ENCODE peak calls at places on chromosomes 6 and 20, in eight cellular contexts. W is brain microvascular endothelial cell, U is C1 segment of cervical spinal cord, H is kidney epithelial cell, S is sigmoid colon, P is cardiac fibroblast, J is hepatic stellate cell, R is Daoy. K is an unnamed sample.

GRCh38 chr6:102114402-102114801 is 720.9 kb downstream of the GRIK2 start:
- DNase-seq in W (no peak), U (no peak), H (no peak), S (no peak), P (no peak), J (no peak), R (no peak), K (no peak)

GRCh38 chr6:112269165-112269564 is 14.8 kb upstream of the LAMA4 start:
- DNase-seq in W (no peak), U (no peak), H (no peak), S (no peak), P (peak; percentile 76), J (no peak), R (peak; percentile 62), K (no peak)

GRCh38 chr6:80272988-80273387 is 166.5 kb downstream of the BCKDHB start:
- DNase-seq in W (no peak), U (no peak), H (no peak), S (no peak), P (no peak), J (no peak), R (no peak), K (no peak)

GRCh38 chr6:126210398-126211075 is 129.4 kb upstream of the CENPW start:
- DNase-seq in W (no peak), U (no peak), H (no peak), S (no peak), P (no peak), J (no peak), R (no peak), K (no peak)

GRCh38 chr20:9515761-9516657 is 1.6 kb downstream of the LAMP5 start:
- DNase-seq in W (no peak), U (no peak), H (no peak), S (no peak), P (peak; percentile 12), J (peak; percentile 24), R (no peak), K (no peak)

GRCh38 chr6:3359973-3360726 is 96.7 kb downstream of the SLC22A23 start:
- DNase-seq in W (no peak), U (no peak), H (no peak), S (no peak), P (no peak), J (no peak), R (no peak), K (no peak)

GRCh38 chr6:11163932-11164331 is 52.4 kb upstream of the ERVFRD-1 start:
- DNase-seq in W (no peak), U (no peak), H (no peak), S (no peak), P (no peak), J (no peak), R (no peak), K (no peak)

GRCh38 chr20:51752343-51752951 is 15.7 kb downstream of the ATP9A start:
- DNase-seq in W (peak; percentile 55), U (no peak), H (no peak), S (no peak), P (peak; percentile 83), J (peak; percentile 79), R (peak; percentile 53), K (no peak)

GRCh38 chr20:41353530-41353929 is 12.9 kb downstream of the LPIN3 start:
- DNase-seq in W (no peak), U (no peak), H (no peak), S (no peak), P (no peak), J (no peak), R (no peak), K (no peak)

GRCh38 chr6:82840571-82840970 is 225.1 kb downstream of the UBE3D start:
- DNase-seq in W (no peak), U (no peak), H (peak; percentile 68), S (no peak), P (no peak), J (no peak), R (peak; percentile 36), K (no peak)

GRCh38 chr6:34745277-34746103 is 11.8 kb upstream of the SNRPC start:
- DNase-seq in W (peak; percentile 55), U (no peak), H (no peak), S (no peak), P (peak; percentile 31), J (peak; percentile 8), R (peak; percentile 67), K (peak; percentile 93)

GRCh38 chr6:64467656-64468055 is 832.1 kb downstream of the PHF3 start:
- DNase-seq in W (no peak), U (no peak), H (no peak), S (no peak), P (no peak), J (no peak), R (no peak), K (no peak)

GRCh38 chr6:14321992-14322772 is 204.6 kb downstream of the CD83 start:
- DNase-seq in W (no peak), U (no peak), H (no peak), S (no peak), P (no peak), J (no peak), R (no peak), K (peak; percentile 7)

GRCh38 chr6:106820412-106820852 is 154.1 kb downstream of the CD24 start:
- DNase-seq in W (no peak), U (no peak), H (peak; percentile 90), S (no peak), P (peak; percentile 38), J (no peak), R (peak; percentile 94), K (peak; percentile 49)

GRCh38 chr20:10863337-10864060 is 189.7 kb upstream of the JAG1 start:
- DNase-seq in W (peak; percentile 79), U (no peak), H (peak; percentile 65), S (no peak), P (peak; percentile 90), J (peak; percentile 29), R (peak; percentile 67), K (peak; percentile 64)

GRCh38 chr20:38883081-38883980 is 42.9 kb upstream of the FAM83D start:
- DNase-seq in W (peak; percentile 7), U (peak; percentile 45), H (no peak), S (no peak), P (peak; percentile 21), J (no peak), R (peak; percentile 33), K (no peak)

GRCh38 chr20:10978019-10978702 is 304.4 kb upstream of the JAG1 start:
- DNase-seq in W (no peak), U (no peak), H (no peak), S (no peak), P (no peak), J (no peak), R (no peak), K (no peak)

GRCh38 chr6:19891446-19891845 is 54.3 kb downstream of the ID4 start:
- DNase-seq in W (no peak), U (no peak), H (no peak), S (no peak), P (no peak), J (no peak), R (no peak), K (no peak)

GRCh38 chr6:16741112-16742016 is 19.9 kb downstream of the ATXN1 start:
- DNase-seq in W (peak; percentile 97), U (no peak), H (peak; percentile 97), S (no peak), P (peak; percentile 88), J (peak; percentile 56), R (peak; percentile 92), K (peak; percentile 67)

GRCh38 chr6:110681543-110682459 is 133.5 kb downstream of the CDK19 start:
- DNase-seq in W (no peak), U (no peak), H (no peak), S (no peak), P (no peak), J (no peak), R (no peak), K (no peak)

GRCh38 chr6:130788954-130789353 is 38.3 kb upstream of the SMLR1 start:
- DNase-seq in W (no peak), U (no peak), H (no peak), S (no peak), P (no peak), J (no peak), R (no peak), K (no peak)

GRCh38 chr6:29633532-29633901 is 534 bp upstream of the GABBR1 start:
- DNase-seq in W (peak; percentile 9), U (no peak), H (no peak), S (peak; percentile 66), P (no peak), J (no peak), R (no peak), K (no peak)

GRCh38 chr6:33685411-33686224 is 25.9 kb downstream of the UQCC2 start:
- DNase-seq in W (no peak), U (no peak), H (no peak), S (no peak), P (no peak), J (no peak), R (no peak), K (no peak)

GRCh38 chr20:5484346-5484745 is 167.6 kb upstream of the PROKR2 start:
- DNase-seq in W (no peak), U (no peak), H (no peak), S (no peak), P (no peak), J (no peak), R (no peak), K (no peak)

GRCh38 chr6:66489269-66489987 is 782.4 kb upstream of the EYS start:
- DNase-seq in W (no peak), U (no peak), H (no peak), S (no peak), P (no peak), J (no peak), R (no peak), K (no peak)

GRCh38 chr6:133202610-133203343 is 38.4 kb upstream of the EYA4 start:
- DNase-seq in W (no peak), U (no peak), H (no peak), S (no peak), P (no peak), J (no peak), R (peak; percentile 62), K (no peak)